ENCODE peak calls at places on chromosome 7, in ten cellular contexts. N is RWPE2; U is CD8-positive, alpha-beta T cell; B is psoas muscle; W is lung; I is lower lobe of right lung; Z is Peyer's patch; A is body of pancreas; D is HL-60; X is A549. M is an unnamed sample.

GRCh38 chr7:117825132-117825531 is 48.1 kb downstream of the CTTNBP2 start:
- DNase-seq in A (no peak), B (no peak), I (no peak), U (no peak), N (no peak), W (no peak), X (no peak), Z (no peak), D (no peak), M (peak)

GRCh38 chr7:114083714-114084113 is 164.9 kb upstream of the PPP1R3A start:
- DNase-seq in X (peak), A (no peak), Z (no peak), I (no peak), D (no peak), U (no peak), N (no peak), W (no peak), B (no peak), M (no peak)

GRCh38 chr7:139861794-139862193 is 32.7 kb downstream of the TBXAS1 start:
- DNase-seq in Z (no peak), X (no peak), W (no peak), I (no peak), B (no peak), A (no peak), N (no peak), D (peak), U (no peak), M (no peak)

GRCh38 chr7:151424799-151425198 is 15.0 kb upstream of the WDR86 start:
- DNase-seq in B (no peak), I (no peak), W (no peak), Z (no peak), D (no peak), X (no peak), A (no peak), N (no peak), U (no peak), M (no peak)

GRCh38 chr7:92731327-92732063 is 104.9 kb downstream of the CDK6 start:
- DNase-seq in I (no peak), X (no peak), N (no peak), U (no peak), W (no peak), Z (no peak), B (no peak), D (no peak), A (no peak), M (peak)

GRCh38 chr7:29408841-29409243 is 154.8 kb upstream of the PRR15 start:
- DNase-seq in D (peak), W (peak), A (peak), Z (peak), U (peak), N (no peak), I (no peak), X (peak), B (no peak), M (peak)

GRCh38 chr7:32941181-32941995 is 15.9 kb upstream of the FKBP9 start:
- DNase-seq in Z (no peak), B (no peak), D (no peak), X (no peak), N (no peak), I (no peak), W (no peak), U (no peak), A (no peak), M (no peak)

GRCh38 chr7:125257617-125258016 is 328.0 kb upstream of the POT1 start:
- DNase-seq in I (no peak), A (no peak), Z (no peak), D (no peak), B (no peak), U (no peak), W (no peak), X (no peak), N (no peak), M (no peak)

GRCh38 chr7:71424166-71424803 is 292.3 kb downstream of the GALNT17 start:
- DNase-seq in N (no peak), W (no peak), U (no peak), X (no peak), B (no peak), D (no peak), Z (no peak), I (no peak), A (no peak), M (no peak)

GRCh38 chr7:71322201-71322600 is 190.3 kb downstream of the GALNT17 start:
- DNase-seq in A (no peak), X (no peak), U (no peak), B (no peak), N (no peak), Z (no peak), D (no peak), W (no peak), I (no peak), M (no peak)

GRCh38 chr7:80923211-80923612 is 4.4 kb upstream of the SEMA3C start:
- DNase-seq in D (no peak), I (no peak), A (no peak), X (no peak), W (no peak), U (no peak), B (no peak), N (no peak), Z (no peak), M (no peak)

GRCh38 chr7:92797284-92797683 is 39.1 kb downstream of the CDK6 start:
- DNase-seq in X (no peak), U (no peak), W (no peak), N (no peak), Z (no peak), B (no peak), D (no peak), I (no peak), A (no peak), M (no peak)

GRCh38 chr7:131294553-131294952 is 33.1 kb upstream of the MKLN1 start:
- DNase-seq in I (no peak), A (no peak), D (no peak), U (no peak), X (no peak), W (no peak), N (no peak), Z (no peak), B (no peak), M (no peak)

GRCh38 chr7:16590424-16590823 is 55.1 kb downstream of the ANKMY2 start:
- DNase-seq in N (no peak), I (no peak), U (no peak), A (no peak), Z (no peak), D (no peak), X (no peak), B (no peak), W (no peak), M (no peak)

GRCh38 chr7:50534690-50535290 is 30.4 kb downstream of the DDC start:
- DNase-seq in X (peak), W (peak), D (peak), Z (peak), I (no peak), A (no peak), B (no peak), N (no peak), U (no peak), M (peak)

GRCh38 chr7:132760241-132760616 is 184.0 kb upstream of the PLXNA4 start:
- DNase-seq in X (no peak), D (peak), I (no peak), N (no peak), B (no peak), U (no peak), A (no peak), W (no peak), Z (no peak), M (no peak)

GRCh38 chr7:144026203-144026883 is 22.4 kb upstream of the OR2A5 start:
- DNase-seq in X (no peak), I (no peak), D (no peak), U (no peak), B (no peak), N (no peak), A (no peak), W (no peak), Z (no peak), M (no peak)

GRCh38 chr7:50431316-50431715 is 18.8 kb downstream of the FIGNL1 start:
- DNase-seq in I (no peak), U (no peak), B (no peak), D (no peak), A (no peak), N (no peak), Z (no peak), W (no peak), X (no peak), M (no peak)

GRCh38 chr7:91940171-91940570 is 491 bp upstream of the AKAP9 start:
- DNase-seq in Z (peak), N (no peak), A (peak), D (peak), X (peak), U (no peak), W (peak), B (no peak), I (no peak), M (peak)

GRCh38 chr7:135980665-135981180 is 3.6 kb upstream of the MTPN start:
- DNase-seq in D (peak), A (no peak), W (peak), B (no peak), N (no peak), U (peak), I (peak), Z (peak), X (no peak), M (peak)

GRCh38 chr7:124908258-124908657 is 21.4 kb downstream of the POT1 start:
- DNase-seq in B (no peak), W (no peak), Z (no peak), D (no peak), I (no peak), N (no peak), X (no peak), A (no peak), U (no peak), M (no peak)

GRCh38 chr7:89238156-89238555 is 442.6 kb upstream of the TEX47 start:
- DNase-seq in X (no peak), W (no peak), A (no peak), I (no peak), N (no peak), U (no peak), D (no peak), Z (no peak), B (no peak), M (no peak)

GRCh38 chr7:80264769-80265168 is 130.1 kb downstream of the GNAI1 start:
- DNase-seq in N (no peak), U (no peak), A (no peak), Z (no peak), I (no peak), D (no peak), W (no peak), X (no peak), B (no peak), M (no peak)

GRCh38 chr7:27103489-27104226 is 1.2 kb upstream of the HOXA2 start:
- DNase-seq in Z (peak), W (no peak), A (no peak), N (no peak), U (no peak), D (no peak), X (no peak), I (no peak), B (no peak), M (no peak)

GRCh38 chr7:26117142-26117807 is 34.7 kb upstream of the NFE2L3 start:
- DNase-seq in B (no peak), Z (no peak), N (no peak), U (no peak), X (no peak), A (no peak), I (no peak), W (no peak), D (no peak), M (no peak)

GRCh38 chr7:142811154-142811737 is 40.5 kb downstream of the PRSS2 start:
- DNase-seq in W (no peak), U (no peak), X (peak), I (no peak), N (no peak), Z (no peak), B (no peak), D (peak), A (peak), M (peak)

GRCh38 chr7:137804819-137805218 is 42.0 kb downstream of the DGKI start:
- DNase-seq in A (no peak), N (no peak), U (no peak), X (no peak), I (no peak), Z (no peak), D (no peak), W (no peak), B (no peak), M (no peak)

GRCh38 chr7:46880508-46881196 is 701.3 kb downstream of the TNS3 start:
- DNase-seq in W (no peak), X (no peak), I (no peak), B (no peak), U (no peak), A (no peak), N (no peak), D (no peak), Z (no peak), M (no peak)

GRCh38 chr7:87345962-87346371 is 503 bp downstream of the CROT start:
- DNase-seq in Z (no peak), D (no peak), N (no peak), U (no peak), X (no peak), A (no peak), I (no peak), W (no peak), B (no peak), M (no peak)

GRCh38 chr7:36289833-36290661 is 99.6 kb upstream of the ANLN start:
- DNase-seq in I (no peak), Z (peak), X (peak), W (peak), D (no peak), A (peak), N (peak), B (no peak), U (no peak), M (no peak)

GRCh38 chr7:36287371-36288241 is 102.1 kb upstream of the ANLN start:
- DNase-seq in Z (peak), U (no peak), D (no peak), A (no peak), X (no peak), I (no peak), W (no peak), B (peak), N (peak), M (no peak)

GRCh38 chr7:36295090-36295489 is 94.6 kb upstream of the ANLN start:
- DNase-seq in N (no peak), U (no peak), B (no peak), X (no peak), D (no peak), Z (no peak), I (no peak), W (no peak), A (no peak), M (no peak)

GRCh38 chr7:36288501-36288900 is 101.2 kb upstream of the ANLN start:
- DNase-seq in D (no peak), A (no peak), N (no peak), B (no peak), I (no peak), W (no peak), U (no peak), Z (no peak), X (no peak), M (no peak)

GRCh38 chr7:36291387-36292316 is 98.0 kb upstream of the ANLN start:
- DNase-seq in N (no peak), U (peak), W (peak), B (peak), A (peak), Z (peak), D (peak), I (peak), X (peak), M (peak)
- H3K4me3 ChIP-seq in N (no peak), U (peak), W (no peak), B (peak), A (no peak), Z (peak), D (no peak), I (peak), X (peak), M (peak)

GRCh38 chr7:41938371-41938770 is 235.5 kb upstream of the INHBA start:
- DNase-seq in X (no peak), Z (no peak), N (no peak), U (no peak), D (no peak), W (no peak), I (no peak), B (no peak), A (no peak), M (no peak)

GRCh38 chr7:41940760-41941343 is 238.0 kb upstream of the INHBA start:
- DNase-seq in U (peak), D (peak), Z (peak), W (peak), A (peak), X (peak), N (no peak), I (peak), B (peak), M (peak)

GRCh38 chr7:41942468-41943097 is 239.7 kb upstream of the INHBA start:
- DNase-seq in Z (peak), D (no peak), I (no peak), X (no peak), N (no peak), A (no peak), B (no peak), W (no peak), U (no peak), M (peak)

GRCh38 chr7:41943098-41943577 is 240.2 kb upstream of the INHBA start:
- DNase-seq in B (peak), N (no peak), D (peak), A (peak), U (peak), W (peak), Z (peak), X (peak), I (peak), M (peak)
- TF ChIP-seq CTCF in B (peak), N (peak), D (peak), A (peak), U (peak), W (peak), Z (peak), X (peak), I (peak), M (peak)

GRCh38 chr7:76234931-76235441 is 33.3 kb downstream of the SRRM3 start:
- DNase-seq in X (peak), W (peak), B (peak), A (peak), U (peak), N (peak), I (peak), D (peak), Z (peak), M (peak)
- H3K4me3 ChIP-seq in X (peak), W (no peak), B (peak), A (no peak), U (peak), N (peak), I (peak), D (peak), Z (peak), M (peak)

GRCh38 chr7:94258856-94259255 is 135.8 kb upstream of the COL1A2 start:
- DNase-seq in W (no peak), N (no peak), U (no peak), A (no peak), X (no peak), I (no peak), B (no peak), D (no peak), Z (no peak), M (no peak)
- TF ChIP-seq CTCF in W (no peak), N (no peak), U (no peak), A (no peak), X (no peak), I (no peak), B (no peak), D (no peak), Z (no peak), M (no peak)

GRCh38 chr7:18177129-18177814 is 149.6 kb upstream of the PRPS1L1 start:
- DNase-seq in Z (no peak), D (no peak), A (no peak), N (no peak), I (no peak), B (no peak), W (no peak), U (no peak), X (no peak), M (no peak)

GRCh38 chr7:18180685-18181084 is 153.0 kb upstream of the PRPS1L1 start:
- DNase-seq in I (no peak), N (no peak), W (no peak), U (no peak), A (no peak), B (no peak), X (no peak), D (no peak), Z (no peak), M (no peak)

GRCh38 chr7:18175801-18176450 is 148.3 kb upstream of the PRPS1L1 start:
- DNase-seq in I (no peak), A (no peak), B (no peak), N (no peak), U (no peak), Z (no peak), X (no peak), D (no peak), W (no peak), M (peak)

GRCh38 chr7:18179058-18179457 is 151.4 kb upstream of the PRPS1L1 start:
- DNase-seq in B (no peak), I (no peak), D (peak), N (no peak), X (no peak), A (no peak), U (no peak), W (no peak), Z (no peak), M (no peak)

GRCh38 chr7:18177815-18178660 is 150.4 kb upstream of the PRPS1L1 start:
- DNase-seq in N (no peak), W (peak), Z (no peak), B (no peak), A (no peak), X (no peak), D (peak), U (no peak), I (peak), M (peak)
- H3K4me3 ChIP-seq in N (no peak), W (no peak), Z (no peak), B (no peak), A (no peak), X (no peak), D (no peak), U (no peak), I (no peak), M (no peak)

GRCh38 chr7:55733584-55733983 is 129.0 kb downstream of the SEPTIN14 start:
- DNase-seq in X (no peak), B (no peak), N (no peak), U (no peak), W (no peak), A (no peak), I (no peak), D (no peak), Z (no peak), M (peak)

DNA sequence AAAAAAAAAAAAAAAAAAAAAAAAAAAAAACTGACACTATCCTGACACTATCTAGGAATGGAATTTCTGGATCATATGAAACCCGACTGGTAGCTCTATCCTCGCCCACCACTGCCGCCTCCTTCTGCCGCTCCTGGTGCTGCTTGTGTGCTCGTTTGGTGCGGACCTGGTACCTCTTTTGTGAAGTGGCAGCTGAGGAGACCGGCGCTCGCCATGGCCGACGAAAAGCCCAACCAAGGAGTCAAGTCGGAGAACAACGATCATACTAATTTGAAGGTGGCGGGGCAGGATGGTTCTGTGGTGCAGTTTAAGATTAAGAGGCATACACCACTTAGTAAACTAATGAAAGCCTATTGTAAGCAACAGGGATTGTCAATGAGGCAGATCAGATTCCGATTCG is 130.6 kb downstream of the SEPTIN14 start:
- DNase-seq in I (no peak), X (no peak), W (no peak), U (no peak), N (no peak), Z (no peak), B (no peak), A (no peak), D (no peak), M (no peak)
- TF ChIP-seq CTCF in I (no peak), X (no peak), W (no peak), U (no peak), N (no peak), Z (no peak), B (no peak), A (no peak), D (no peak), M (no peak)

DNA sequence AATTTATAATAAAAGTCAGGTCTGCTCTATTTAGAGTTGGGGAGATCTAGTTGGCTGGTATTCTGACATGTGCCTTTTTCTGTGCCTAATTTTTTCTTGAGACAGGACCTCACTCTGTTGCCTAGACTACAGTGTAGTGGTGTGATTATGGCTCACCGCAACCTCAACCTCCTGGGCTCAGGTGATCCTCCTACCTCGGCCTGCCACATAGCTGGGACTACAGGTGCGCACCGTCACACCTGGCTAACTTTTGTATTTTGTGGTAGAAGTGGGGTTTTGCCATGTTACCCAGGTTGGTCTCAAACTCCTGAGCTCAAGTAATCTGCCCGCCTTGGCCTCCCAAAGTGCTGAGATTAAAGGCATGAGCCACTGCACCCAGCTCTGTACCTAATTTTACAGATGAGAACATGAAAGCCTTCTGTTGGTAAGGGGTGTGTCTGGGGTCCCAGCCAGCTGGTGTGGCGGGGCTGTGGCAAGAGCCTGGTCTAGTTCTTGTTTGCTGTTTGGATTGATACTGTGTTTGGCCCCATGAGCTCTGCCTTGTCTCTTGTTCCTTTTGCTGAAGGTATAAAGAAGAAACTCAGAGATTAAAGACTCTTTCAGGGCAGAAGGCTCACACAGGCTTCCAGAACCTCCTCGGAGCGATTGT is 31.4 kb downstream of the POR start:
- DNase-seq in A (no peak), U (no peak), N (no peak), I (no peak), Z (no peak), B (no peak), W (no peak), D (no peak), X (no peak), M (no peak)
- H3K4me3 ChIP-seq in A (no peak), U (no peak), N (no peak), I (no peak), Z (no peak), B (no peak), W (no peak), D (no peak), X (no peak), M (no peak)

M was measured in fibroblast of pulmonary artery.